ENCODE peak calls at places on chromosomes 13 and 19, in four cellular contexts. D is neuronal stem cell, Q is PC-3, J is IMR-90. S is an unnamed sample.

GRCh38 chr13:105008606-105009005 is 1526.9 kb downstream of the EFNB2 start:
- DNase-seq in J (no peak), Q (no peak), D (no peak), S (no peak)

GRCh38 chr19:5578094-5578846 is 10.5 kb upstream of the TINCR start:
- DNase-seq in Q (peak; percentile 84), J (peak; percentile 38), D (peak; percentile 72), S (peak; percentile 60)

GRCh38 chr13:83907196-83907989 is 25.1 kb upstream of the SLITRK1 start:
- DNase-seq in D (no peak), J (no peak), Q (no peak), S (no peak)

GRCh38 chr13:111474136-111475002 is 153.9 kb downstream of the TEX29 start:
- DNase-seq in D (peak; percentile 54), J (peak; percentile 35), Q (peak; percentile 55), S (peak; percentile 53)

GRCh38 chr19:45115809-45116615 is 23.0 kb downstream of the PPP1R37 start:
- DNase-seq in J (no peak), Q (no peak), D (no peak), S (no peak)

GRCh38 chr19:47229674-47230121 is 1.3 kb downstream of the BBC3 start:
- DNase-seq in J (peak; percentile 37), D (no peak), Q (peak; percentile 22), S (peak; percentile 42)

GRCh38 chr13:85186646-85187045 is 612.6 kb downstream of the SLITRK6 start:
- DNase-seq in Q (no peak), J (no peak), D (no peak), S (no peak)

GRCh38 chr19:41670755-41671154 is 17.3 kb downstream of the CEACAM7 start:
- DNase-seq in J (no peak), D (no peak), Q (no peak), S (no peak)

GRCh38 chr13:100493418-100493817 is 95.2 kb downstream of the GGACT start:
- DNase-seq in J (no peak), Q (no peak), D (no peak), S (no peak)

GRCh38 chr13:77857810-77858209 is 60.8 kb downstream of the EDNRB start:
- DNase-seq in D (no peak), Q (no peak), J (peak; percentile 72), S (no peak)

GRCh38 chr19:799076-799881 is 2.0 kb downstream of the PTBP1 start:
- DNase-seq in D (peak; percentile 58), J (peak; percentile 49), Q (peak; percentile 26), S (peak; percentile 30)

GRCh38 chr13:44726214-44726613 is 150.1 kb upstream of the TSC22D1 start:
- DNase-seq in D (no peak), Q (no peak), J (peak; percentile 90), S (no peak)

GRCh38 chr13:113404366-113404722 is 40.4 kb upstream of the GRTP1 start:
- DNase-seq in D (no peak), Q (no peak), J (no peak), S (no peak)

GRCh38 chr19:12675940-12676339 is 5.7 kb downstream of the DHPS start:
- DNase-seq in J (no peak), Q (no peak), D (no peak), S (no peak)

GRCh38 chr19:19619121-19619848 is 798 bp upstream of the PBX4 start:
- DNase-seq in Q (no peak), J (no peak), D (no peak), S (no peak)

GRCh38 chr13:47330031-47330430 is 433.2 kb upstream of the HTR2A start:
- DNase-seq in Q (no peak), D (no peak), J (no peak), S (no peak)

GRCh38 chr19:38583219-38583984 is 34.4 kb downstream of the MAP4K1 start:
- DNase-seq in J (no peak), Q (no peak), D (no peak), S (no peak)

GRCh38 chr19:4831351-4832340 is at the start of gene TICAM1:
- DNase-seq in D (no peak), Q (peak; percentile 63), J (peak; percentile 65), S (no peak)

GRCh38 chr19:10797541-10798256 is 38.3 kb downstream of the TMED1 start:
- DNase-seq in D (no peak), J (no peak), Q (no peak), S (no peak)

GRCh38 chr19:49453757-49454248 is 778 bp downstream of the ALDH16A1 start:
- DNase-seq in D (no peak), Q (no peak), J (no peak), S (no peak)

GRCh38 chr19:19860756-19861390 is 4.8 kb upstream of the ZNF253 start:
- DNase-seq in D (peak; percentile 84), Q (no peak), J (no peak), S (no peak)

GRCh38 chr19:34171877-34172660 is at the start of gene LSM14A:
- DNase-seq in D (peak; percentile 90), J (peak; percentile 89), Q (peak; percentile 72), S (peak; percentile 80)

GRCh38 chr13:20461481-20461859 is 64.2 kb downstream of the CRYL1 start:
- DNase-seq in Q (peak; percentile 45), J (peak; percentile 49), D (no peak), S (no peak)

GRCh38 chr13:42354246-42355117 is 82.5 kb downstream of the AKAP11 start:
- DNase-seq in Q (peak; percentile 43), J (peak; percentile 48), D (no peak), S (no peak)

GRCh38 chr13:51935326-51936171 is 73.8 kb downstream of the CCDC70 start:
- DNase-seq in D (peak; percentile 5), J (no peak), Q (peak; percentile 44), S (peak; percentile 45)

GRCh38 chr13:20064128-20064527 is 96.7 kb downstream of the GJA3 start:
- DNase-seq in Q (no peak), D (no peak), J (peak; percentile 77), S (no peak)

GRCh38 chr13:46160474-46161066 is 21.4 kb downstream of the LCP1 start:
- DNase-seq in D (peak; percentile 49), Q (peak; percentile 57), J (peak; percentile 54), S (peak; percentile 24)

GRCh38 chr13:112106467-112107141 is 39.7 kb downstream of the SOX1 start:
- DNase-seq in Q (no peak), J (no peak), D (peak; percentile 59), S (no peak)

GRCh38 chr13:105936816-105937215 is 598.6 kb downstream of the EFNB2 start:
- DNase-seq in D (no peak), Q (no peak), J (peak; percentile 24), S (no peak)

GRCh38 chr19:17576758-17577532 is 21.5 kb downstream of the COLGALT1 start:
- DNase-seq in D (peak; percentile 84), Q (no peak), J (no peak), S (peak; percentile 52)

GRCh38 chr19:16449330-16449961 is 22.3 kb downstream of the EPS15L1 start:
- DNase-seq in J (peak; percentile 19), Q (peak; percentile 6), D (no peak), S (no peak)

GRCh38 chr19:14383898-14384669 is 2.8 kb downstream of the ADGRE5 start:
- DNase-seq in J (peak; percentile 55), Q (peak; percentile 56), D (no peak), S (no peak)

GRCh38 chr13:30377312-30377685 is 45.0 kb upstream of the UBE2L5 start:
- DNase-seq in D (no peak), J (no peak), Q (peak; percentile 6), S (no peak)
- H3K4me1 ChIP-seq in D (peaks cover 5% of the 10 kb centered on the region), J (no peaks in the 10 kb centered on the region), Q (peaks cover 5% of the 10 kb centered on the region), S (no peaks in the 10 kb centered on the region)

DNA sequence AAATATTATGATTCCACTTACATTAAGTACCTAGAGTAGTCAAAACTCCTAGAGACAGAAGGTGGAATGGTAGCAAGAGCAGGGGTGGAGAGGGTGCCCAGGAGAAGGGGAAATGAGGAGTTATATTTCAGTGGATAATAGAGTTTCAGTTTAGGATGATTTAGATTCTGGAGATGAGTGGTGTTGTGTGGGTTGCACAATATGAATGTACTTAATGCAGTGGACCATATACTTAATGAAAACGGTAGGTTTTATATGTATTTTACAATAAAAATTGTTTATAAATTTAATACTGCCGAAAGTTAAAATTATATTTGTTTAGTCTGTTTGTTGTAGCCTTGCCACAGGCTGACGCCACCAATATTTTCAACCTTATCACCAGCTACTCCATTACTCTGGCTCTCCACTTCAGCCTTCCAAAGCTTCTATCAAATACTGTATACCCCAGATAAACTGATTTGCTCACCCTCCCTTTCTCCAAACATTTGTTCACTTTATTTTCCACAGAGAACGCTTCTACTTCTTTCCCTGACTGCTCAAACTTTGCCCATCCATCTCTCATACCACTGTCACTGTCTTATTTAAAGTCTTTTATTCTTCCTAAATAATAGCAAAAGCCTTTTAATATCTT is 1.4 kb upstream of the RBM26 start:
- DNase-seq in J (no peak), D (no peak), Q (no peak), S (no peak)
- H3K4me3 ChIP-seq in J (no peak overlapping the region), D (peak overlapping the region; percentile 97), Q (peak overlapping the region; percentile 73), S (peak overlapping the region; percentile 82)

DNA sequence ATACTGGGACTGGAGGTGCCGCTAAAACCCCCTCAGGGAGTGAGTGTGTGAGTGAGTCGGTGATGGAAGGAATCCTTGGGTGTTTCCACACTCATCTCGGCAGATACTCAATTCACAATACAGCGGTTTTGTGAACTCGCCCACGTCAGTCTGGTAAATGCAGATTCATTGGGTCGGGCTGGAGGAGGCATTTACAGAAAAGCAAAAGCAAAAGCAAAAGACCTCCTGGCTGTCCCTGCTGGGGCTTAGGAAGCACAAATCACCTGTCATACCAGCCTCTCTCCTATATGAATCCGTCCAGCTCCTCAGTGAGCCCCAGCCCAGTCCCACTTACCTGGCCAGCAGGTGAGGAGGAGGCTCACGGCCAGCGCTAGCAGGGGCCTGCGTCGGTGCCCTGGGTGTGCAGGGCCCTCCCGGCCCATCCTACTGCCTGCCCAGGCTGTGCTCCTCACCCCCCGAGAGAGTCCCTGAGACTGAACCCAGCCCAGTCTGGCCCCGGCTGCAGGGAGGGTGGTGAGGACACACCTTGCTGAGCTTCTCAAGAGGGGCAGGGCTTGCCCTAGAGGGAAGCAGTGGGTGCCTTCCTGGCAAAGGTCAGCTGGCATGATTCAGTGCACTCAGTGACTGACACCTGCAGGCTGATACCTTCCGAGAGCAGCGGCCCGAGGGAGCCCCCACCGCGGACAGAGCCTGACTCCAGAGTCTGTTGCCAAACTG is at the start of gene MUC16:
- DNase-seq in D (no peak), Q (peak; percentile 60), J (no peak), S (no peak)
- H3K27me3 ChIP-seq in D (no peaks in the 10 kb centered on the region), Q (no peaks in the 10 kb centered on the region), J (no peaks in the 10 kb centered on the region), S (no peaks in the 10 kb centered on the region)

GRCh38 chr19:51699170-51699569 is 6.0 kb downstream of the SPACA6 start:
- DNase-seq in Q (no peak), J (no peak), D (no peak), S (no peak)

GRCh38 chr19:51696606-51697005 is 3.5 kb downstream of the SPACA6 start:
- DNase-seq in D (no peak), Q (no peak), J (no peak), S (no peak)

GRCh38 chr19:51698296-51698695 is 5.2 kb downstream of the SPACA6 start:
- DNase-seq in J (peak; percentile 58), D (no peak), Q (no peak), S (no peak)

GRCh38 chr19:51695702-51696315 is 2.7 kb downstream of the SPACA6 start:
- DNase-seq in Q (no peak), J (no peak), D (no peak), S (no peak)

DNA sequence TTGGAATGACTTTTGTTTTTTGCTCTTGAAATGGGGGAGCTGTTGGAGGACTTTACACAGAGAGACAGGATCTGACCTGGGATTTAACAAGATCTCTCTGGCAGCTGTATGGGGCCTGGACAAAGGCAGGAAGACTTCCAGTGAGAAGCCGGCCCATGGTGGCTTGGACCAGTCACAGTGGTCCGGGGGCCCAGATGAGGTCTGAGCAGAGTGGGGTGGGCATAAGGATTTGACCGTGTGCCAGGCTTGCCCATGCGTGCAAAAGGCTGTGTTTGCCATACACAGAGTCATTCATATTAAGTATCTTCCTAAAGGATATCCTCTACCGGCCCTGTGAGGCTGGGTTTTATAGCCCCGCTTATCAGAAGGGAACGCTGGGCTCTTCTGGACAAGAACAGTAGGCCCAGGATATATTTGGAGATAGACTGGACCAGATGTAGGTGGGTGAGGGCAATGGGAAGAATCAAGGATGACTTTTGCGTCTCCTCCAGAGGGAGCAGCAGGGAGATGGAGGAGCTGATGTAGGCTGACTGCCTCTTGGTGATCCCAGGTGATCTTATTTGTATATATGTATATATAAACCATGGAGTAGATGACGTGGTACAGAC is 4.1 kb downstream of the SPACA6 start:
- DNase-seq in D (no peak), J (no peak), Q (no peak), S (no peak)
- H3K4me1 ChIP-seq in D (no peaks in the 10 kb centered on the region), J (peaks cover 4% of the 10 kb centered on the region), Q (no peaks in the 10 kb centered on the region), S (no peaks in the 10 kb centered on the region)

S was measured in HAP-1.